ENCODE peak calls at places on chromosomes 7 and 10, in four cellular contexts. One of them, this sample, is unnamed.

GRCh38 chr10:93550634-93551033 is 15.8 kb upstream of the FFAR4 start:
- DNase-seq in HT1080: no peak
- DNase-seq in NCI-H1105 treated with DMSO at 0.1 percent for 48 hours: no peak
- DNase-seq in hypothalamus: no peak
- DNase-seq in this sample: no peak

GRCh38 chr10:91137822-91138221 is 82.6 kb upstream of the PCGF5 start:
- DNase-seq in NCI-H1105 treated with DMSO at 0.1 percent for 48 hours: peak; percentile 75
- DNase-seq in hypothalamus: no peak
- DNase-seq in HT1080: no peak
- DNase-seq in this sample: no peak

GRCh38 chr10:18216482-18216881 is 76.3 kb downstream of the CACNB2 start:
- DNase-seq in HT1080: peak; percentile 18
- DNase-seq in hypothalamus: no peak
- DNase-seq in NCI-H1105 treated with DMSO at 0.1 percent for 48 hours: peak; percentile 3
- DNase-seq in this sample: no peak

GRCh38 chr7:82594665-82595064 is 151.1 kb upstream of the CACNA2D1 start:
- DNase-seq in hypothalamus: no peak
- DNase-seq in HT1080: no peak
- DNase-seq in NCI-H1105 treated with DMSO at 0.1 percent for 48 hours: peak; percentile 63
- DNase-seq in this sample: peak; percentile 57

GRCh38 chr10:84292502-84292901 is 35.9 kb upstream of the CCSER2 start:
- DNase-seq in NCI-H1105 treated with DMSO at 0.1 percent for 48 hours: no peak
- DNase-seq in hypothalamus: no peak
- DNase-seq in HT1080: no peak
- DNase-seq in this sample: no peak

GRCh38 chr10:118108194-118109026 is 61.7 kb upstream of the RAB11FIP2 start:
- DNase-seq in HT1080: no peak
- DNase-seq in NCI-H1105 treated with DMSO at 0.1 percent for 48 hours: peak; percentile 89
- DNase-seq in hypothalamus: no peak
- DNase-seq in this sample: peak; percentile 53

GRCh38 chr10:59242057-59242456 is 65.6 kb downstream of the PHYHIPL start:
- DNase-seq in HT1080: no peak
- DNase-seq in NCI-H1105 treated with DMSO at 0.1 percent for 48 hours: no peak
- DNase-seq in hypothalamus: no peak
- DNase-seq in this sample: no peak

GRCh38 chr10:89053555-89053954 is 63.0 kb downstream of the FAS start:
- DNase-seq in HT1080: peak; percentile 16
- DNase-seq in hypothalamus: no peak
- DNase-seq in NCI-H1105 treated with DMSO at 0.1 percent for 48 hours: no peak
- DNase-seq in this sample: no peak

GRCh38 chr7:100080895-100081534 is 508 bp downstream of the ZNF3 start:
- DNase-seq in NCI-H1105 treated with DMSO at 0.1 percent for 48 hours: peak; percentile 17
- DNase-seq in HT1080: no peak
- DNase-seq in hypothalamus: no peak
- DNase-seq in this sample: peak; percentile 25